ENCODE peak calls at places on chromosomes 7 and 10, in six cellular contexts. One of them, this sample, is unnamed.

GRCh38 chr7:36032362-36032818 is 120.7 kb upstream of the EEPD1 start:
- DNase-seq in aorta: no peak
- DNase-seq in upper lobe of right lung: no peak
- DNase-seq in psoas muscle: no peak
- DNase-seq in ovary: no peak
- DNase-seq in IMR-90: peak; percentile 21
- DNase-seq in this sample: no peak

GRCh38 chr7:155533120-155533826 is 13.1 kb downstream of the CNPY1 start:
- DNase-seq in aorta: peak; percentile 73
- DNase-seq in upper lobe of right lung: peak; percentile 63
- DNase-seq in psoas muscle: no peak
- DNase-seq in ovary: no peak
- DNase-seq in IMR-90: no peak
- DNase-seq in this sample: peak; percentile 71

GRCh38 chr10:30999084-30999712 is 32.5 kb downstream of the ZNF438 start:
- DNase-seq in aorta: no peak
- DNase-seq in upper lobe of right lung: no peak
- DNase-seq in psoas muscle: no peak
- DNase-seq in ovary: no peak
- DNase-seq in IMR-90: peak; percentile 77
- DNase-seq in this sample: peak; percentile 51

GRCh38 chr7:73367006-73367405 is 39.0 kb downstream of the FKBP6 start:
- DNase-seq in aorta: no peak
- DNase-seq in upper lobe of right lung: no peak
- DNase-seq in psoas muscle: no peak
- DNase-seq in ovary: no peak
- DNase-seq in IMR-90: no peak
- DNase-seq in this sample: no peak

GRCh38 chr10:14050598-14050997 is 280.1 kb downstream of the FRMD4A start:
- DNase-seq in aorta: no peak
- DNase-seq in upper lobe of right lung: no peak
- DNase-seq in psoas muscle: no peak
- DNase-seq in ovary: no peak
- DNase-seq in IMR-90: no peak
- DNase-seq in this sample: no peak

GRCh38 chr10:125633517-125633999 is 49.4 kb downstream of the TEX36 start:
- DNase-seq in aorta: no peak
- DNase-seq in upper lobe of right lung: no peak
- DNase-seq in psoas muscle: no peak
- DNase-seq in ovary: no peak
- DNase-seq in IMR-90: no peak
- DNase-seq in this sample: no peak

GRCh38 chr7:85682819-85683218 is 496.0 kb upstream of the SEMA3D start:
- DNase-seq in aorta: no peak
- DNase-seq in upper lobe of right lung: no peak
- DNase-seq in psoas muscle: no peak
- DNase-seq in ovary: no peak
- DNase-seq in IMR-90: peak; percentile 8
- DNase-seq in this sample: no peak

GRCh38 chr7:44045226-44046014 is 918 bp downstream of the DBNL start:
- DNase-seq in aorta: peak; percentile 23
- DNase-seq in upper lobe of right lung: peak; percentile 36
- DNase-seq in psoas muscle: no peak
- DNase-seq in ovary: no peak
- DNase-seq in IMR-90: no peak
- DNase-seq in this sample: no peak

GRCh38 chr10:35592421-35592820 is 12.7 kb upstream of the GJD4 start:
- DNase-seq in aorta: no peak
- DNase-seq in upper lobe of right lung: no peak
- DNase-seq in psoas muscle: no peak
- DNase-seq in ovary: no peak
- DNase-seq in IMR-90: no peak
- DNase-seq in this sample: no peak

GRCh38 chr7:134737561-134738353 is 41.7 kb upstream of the CALD1 start:
- DNase-seq in aorta: no peak
- DNase-seq in upper lobe of right lung: no peak
- DNase-seq in psoas muscle: no peak
- DNase-seq in ovary: no peak
- DNase-seq in IMR-90: peak; percentile 83
- DNase-seq in this sample: no peak

GRCh38 chr10:28823501-28824075 is 146.3 kb downstream of the BAMBI start:
- DNase-seq in aorta: no peak
- DNase-seq in upper lobe of right lung: no peak
- DNase-seq in psoas muscle: no peak
- DNase-seq in ovary: no peak
- DNase-seq in IMR-90: no peak
- DNase-seq in this sample: no peak
- H3K4me1 ChIP-seq in aorta: no peaks in the 10 kb centered on the region
- H3K4me1 ChIP-seq in upper lobe of right lung: no peaks in the 10 kb centered on the region
- H3K4me1 ChIP-seq in psoas muscle: no peaks in the 10 kb centered on the region
- H3K4me1 ChIP-seq in ovary: peaks cover 5% of the 10 kb centered on the region
- H3K4me1 ChIP-seq in IMR-90: no peaks in the 10 kb centered on the region
- H3K4me1 ChIP-seq in this sample: no peaks in the 10 kb centered on the region

GRCh38 chr7:107286751-107287621 is 118.2 kb downstream of the HBP1 start:
- DNase-seq in aorta: no peak
- DNase-seq in upper lobe of right lung: no peak
- DNase-seq in psoas muscle: no peak
- DNase-seq in ovary: no peak
- DNase-seq in IMR-90: no peak
- DNase-seq in this sample: no peak
- H3K27ac ChIP-seq in aorta: no peak overlapping the region
- H3K27ac ChIP-seq in upper lobe of right lung: peak overlapping the region; percentile 9
- H3K27ac ChIP-seq in psoas muscle: peak overlapping the region; percentile 57
- H3K27ac ChIP-seq in ovary: peak overlapping the region; percentile 24
- H3K27ac ChIP-seq in IMR-90: no peak overlapping the region
- H3K27ac ChIP-seq in this sample: no peak overlapping the region

DNA sequence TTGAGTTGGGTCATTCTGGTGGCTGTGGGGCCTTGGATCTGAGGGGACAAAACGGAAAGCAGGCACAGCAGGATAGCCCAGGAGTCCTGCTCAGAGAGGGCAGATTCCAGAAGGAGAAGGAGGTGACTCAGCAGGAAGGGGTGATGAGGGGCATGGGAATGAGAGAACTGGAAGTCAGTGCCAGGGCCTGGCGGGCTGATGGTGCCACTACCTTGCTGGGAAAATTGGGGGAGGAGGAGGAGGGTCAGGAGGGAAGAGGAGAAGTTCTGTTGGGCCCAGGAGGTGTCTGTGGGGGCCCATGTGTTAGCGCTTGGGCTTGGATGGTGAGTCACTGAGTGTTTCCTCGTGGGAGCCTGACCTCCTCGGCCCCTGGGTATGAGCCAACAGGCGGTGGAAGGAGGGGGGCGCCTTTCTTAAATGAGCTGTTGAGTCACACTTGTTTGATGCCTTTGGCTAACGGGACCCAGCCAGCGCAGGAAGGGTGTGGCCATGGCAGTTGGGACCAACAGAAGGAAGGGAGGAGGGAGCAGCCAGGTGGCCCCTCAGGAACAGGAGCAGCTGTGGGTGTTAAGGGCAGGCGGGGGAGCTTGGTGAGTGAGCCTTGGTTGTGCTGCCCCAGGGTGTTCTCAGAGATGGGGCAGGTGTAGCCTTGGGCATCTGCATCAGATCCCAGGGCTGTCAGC is 130.0 kb upstream of the BTBD16 start:
- DNase-seq in aorta: peak; percentile 98
- DNase-seq in upper lobe of right lung: peak; percentile 88
- DNase-seq in psoas muscle: peak; percentile 94
- DNase-seq in ovary: peak; percentile 90
- DNase-seq in IMR-90: peak; percentile 94
- DNase-seq in this sample: peak; percentile 89
- H3K4me3 ChIP-seq in aorta: no peak overlapping the region
- H3K4me3 ChIP-seq in upper lobe of right lung: no peak overlapping the region
- H3K4me3 ChIP-seq in psoas muscle: no peak overlapping the region
- H3K4me3 ChIP-seq in ovary: no peak overlapping the region
- H3K4me3 ChIP-seq in IMR-90: no peak overlapping the region
- H3K4me3 ChIP-seq in this sample: no peak overlapping the region

DNA sequence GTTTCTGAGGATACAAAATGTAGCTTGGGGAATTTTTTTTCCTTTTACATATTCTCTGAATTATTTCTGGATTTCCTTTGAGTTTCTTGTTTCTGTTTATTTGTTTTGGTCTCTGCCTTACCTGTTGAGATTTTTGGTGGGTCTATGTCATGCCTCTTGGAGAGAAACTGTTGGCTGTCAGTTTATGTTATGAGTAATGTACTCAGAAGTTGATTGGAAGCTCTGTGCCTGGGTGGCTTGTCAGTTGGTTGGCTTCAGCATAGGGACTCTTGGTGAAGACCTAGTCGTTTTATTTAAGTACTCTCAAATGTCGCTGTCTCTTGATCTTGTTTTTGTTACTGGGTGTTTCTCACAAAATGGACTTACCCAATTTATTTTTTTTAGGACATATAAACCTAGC is 132.4 kb downstream of the CDK14 start:
- DNase-seq in aorta: no peak
- DNase-seq in upper lobe of right lung: no peak
- DNase-seq in psoas muscle: no peak
- DNase-seq in ovary: no peak
- DNase-seq in IMR-90: no peak
- DNase-seq in this sample: no peak
- H3K4me1 ChIP-seq in aorta: no peaks in the 10 kb centered on the region
- H3K4me1 ChIP-seq in upper lobe of right lung: peaks cover 6% of the 10 kb centered on the region
- H3K4me1 ChIP-seq in psoas muscle: peaks cover 16% of the 10 kb centered on the region
- H3K4me1 ChIP-seq in ovary: peaks cover 3% of the 10 kb centered on the region
- H3K4me1 ChIP-seq in IMR-90: peaks cover 2% of the 10 kb centered on the region
- H3K4me1 ChIP-seq in this sample: peaks cover 21% of the 10 kb centered on the region

GRCh38 chr7:30232366-30232765 is 52.0 kb upstream of the ZNRF2 start:
- DNase-seq in aorta: no peak
- DNase-seq in upper lobe of right lung: no peak
- DNase-seq in psoas muscle: no peak
- DNase-seq in ovary: no peak
- DNase-seq in IMR-90: no peak
- DNase-seq in this sample: no peak
- H3K27ac ChIP-seq in aorta: no peak overlapping the region
- H3K27ac ChIP-seq in upper lobe of right lung: no peak overlapping the region
- H3K27ac ChIP-seq in psoas muscle: no peak overlapping the region
- H3K27ac ChIP-seq in ovary: no peak overlapping the region
- H3K27ac ChIP-seq in IMR-90: no peak overlapping the region
- H3K27ac ChIP-seq in this sample: no peak overlapping the region

DNA sequence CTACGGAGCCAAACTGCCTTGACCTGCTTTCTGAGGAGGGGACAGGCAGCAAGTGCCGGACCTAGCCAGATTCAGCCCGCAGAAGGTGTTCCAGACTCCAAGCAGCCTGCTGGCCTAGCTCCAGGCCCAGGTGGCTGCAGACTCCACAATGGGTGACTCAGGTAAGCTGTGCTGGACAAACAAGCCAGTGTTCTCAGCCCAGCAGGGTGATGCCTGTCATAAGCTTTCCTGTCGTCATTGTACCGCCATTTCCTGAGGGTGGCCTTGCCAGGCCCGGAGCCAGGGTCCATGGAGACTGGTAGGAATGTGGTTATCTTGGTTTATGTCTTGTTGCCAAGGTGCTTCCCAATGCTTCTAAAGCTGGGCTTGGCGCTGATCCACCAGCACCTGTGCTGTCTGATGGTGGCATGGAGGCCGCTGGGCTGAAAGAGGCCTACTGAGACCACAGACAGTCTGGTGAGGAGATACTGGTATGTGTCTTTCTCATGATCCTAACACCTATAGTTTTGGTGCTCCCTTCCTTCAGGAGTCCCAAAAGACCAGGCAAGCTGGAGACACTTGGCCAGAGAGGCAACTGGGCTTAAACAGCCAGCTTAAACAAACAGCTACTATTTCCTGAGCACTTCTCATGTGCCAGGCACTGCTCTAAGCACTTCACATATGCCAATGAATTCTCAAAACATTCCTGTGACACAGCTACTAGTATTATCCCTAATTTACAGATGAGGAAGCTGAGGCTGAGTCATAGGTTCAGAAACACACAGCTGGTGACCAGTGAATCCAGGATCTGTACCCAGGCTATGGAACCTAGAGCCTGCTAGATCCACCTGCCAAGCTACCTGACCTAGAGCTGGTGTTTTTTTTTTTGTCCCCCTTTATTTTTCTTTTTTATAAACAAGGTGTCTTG is 42.0 kb downstream of the ZC3HC1 start:
- DNase-seq in aorta: no peak
- DNase-seq in upper lobe of right lung: peak; percentile 76
- DNase-seq in psoas muscle: peak; percentile 17
- DNase-seq in ovary: no peak
- DNase-seq in IMR-90: peak; percentile 62
- DNase-seq in this sample: peak; percentile 85
- H3K4me3 ChIP-seq in aorta: no peak overlapping the region
- H3K4me3 ChIP-seq in upper lobe of right lung: no peak overlapping the region
- H3K4me3 ChIP-seq in psoas muscle: no peak overlapping the region
- H3K4me3 ChIP-seq in ovary: no peak overlapping the region
- H3K4me3 ChIP-seq in IMR-90: no peak overlapping the region
- H3K4me3 ChIP-seq in this sample: no peak overlapping the region

GRCh38 chr7:106346167-106346677 is 61.4 kb upstream of the NAMPT start:
- DNase-seq in aorta: no peak
- DNase-seq in upper lobe of right lung: no peak
- DNase-seq in psoas muscle: no peak
- DNase-seq in ovary: no peak
- DNase-seq in IMR-90: no peak
- DNase-seq in this sample: no peak

GRCh38 chr7:106344861-106345260 is 60.1 kb upstream of the NAMPT start:
- DNase-seq in aorta: no peak
- DNase-seq in upper lobe of right lung: no peak
- DNase-seq in psoas muscle: no peak
- DNase-seq in ovary: no peak
- DNase-seq in IMR-90: no peak
- DNase-seq in this sample: no peak

GRCh38 chr7:106346678-106347217 is 62.0 kb upstream of the NAMPT start:
- DNase-seq in aorta: no peak
- DNase-seq in upper lobe of right lung: no peak
- DNase-seq in psoas muscle: no peak
- DNase-seq in ovary: no peak
- DNase-seq in IMR-90: peak; percentile 97
- DNase-seq in this sample: no peak

GRCh38 chr7:106344206-106344605 is 59.4 kb upstream of the NAMPT start:
- DNase-seq in aorta: no peak
- DNase-seq in upper lobe of right lung: no peak
- DNase-seq in psoas muscle: no peak
- DNase-seq in ovary: no peak
- DNase-seq in IMR-90: no peak
- DNase-seq in this sample: no peak

DNA sequence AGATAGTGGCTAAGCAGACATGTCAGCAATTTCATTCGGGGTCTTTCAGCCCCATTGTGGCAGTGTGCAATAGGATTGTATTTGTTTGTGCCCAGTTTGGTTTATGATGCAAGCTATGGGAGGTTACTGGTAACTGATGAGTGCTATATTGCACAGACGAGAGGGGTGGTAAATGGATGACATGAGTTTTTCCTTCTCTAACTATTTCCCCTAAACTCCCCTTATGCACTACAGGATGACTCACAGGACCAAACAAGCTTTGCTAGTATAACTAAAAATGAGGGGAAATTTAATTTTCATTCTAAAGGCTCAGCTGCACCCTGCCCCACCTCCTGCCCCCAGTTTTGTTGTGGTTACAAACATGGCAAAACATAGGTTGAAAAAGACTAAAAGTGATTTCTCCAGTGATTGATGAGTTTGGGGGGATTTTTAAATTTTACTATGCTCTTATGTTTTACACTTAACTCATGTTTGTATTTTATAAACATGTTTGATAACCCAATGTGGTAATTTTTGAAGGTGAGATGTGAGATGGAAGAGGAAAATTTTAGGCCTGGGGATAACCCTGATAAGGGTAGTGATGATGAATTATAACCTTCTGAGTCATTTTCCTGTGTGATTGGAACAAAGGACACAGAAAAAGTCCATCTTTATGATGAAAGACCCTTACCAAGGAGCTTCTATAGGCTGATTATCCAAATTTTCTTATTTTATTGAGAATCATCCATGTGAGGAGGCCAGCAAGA is 60.8 kb upstream of the NAMPT start:
- DNase-seq in aorta: no peak
- DNase-seq in upper lobe of right lung: no peak
- DNase-seq in psoas muscle: no peak
- DNase-seq in ovary: no peak
- DNase-seq in IMR-90: peak; percentile 61
- DNase-seq in this sample: no peak
- H3K4me1 ChIP-seq in aorta: no peaks in the 10 kb centered on the region
- H3K4me1 ChIP-seq in upper lobe of right lung: peaks cover 9% of the 10 kb centered on the region
- H3K4me1 ChIP-seq in psoas muscle: no peaks in the 10 kb centered on the region
- H3K4me1 ChIP-seq in ovary: no peaks in the 10 kb centered on the region
- H3K4me1 ChIP-seq in IMR-90: peaks cover 3% of the 10 kb centered on the region
- H3K4me1 ChIP-seq in this sample: peaks cover 40% of the 10 kb centered on the region

This sample was measured in left lung.